ENCODE peak calls at places on chromosomes 3 and 15, in seven cellular contexts. B is non-pigmented ciliary epithelial cell; O is hippocampal formation; A is PC-9; N is stimulated activated CD8-positive, alpha-beta memory T cell treated with anti-CD3 and anti-CD28 coated beads, Interleukin-4, amount 100 ng/mL, for 1 hour; C is aorta; I is astrocyte of the spinal cord. K is an unnamed sample.

GRCh38 chr3:38728008-38728407 is 78.5 kb upstream of the SCN5A start:
- DNase-seq in B (no peak), O (no peak), A (no peak), N (no peak), C (no peak), I (no peak), K (no peak)

GRCh38 chr15:78131295-78132021 is at the start of gene CIB2:
- DNase-seq in B (no peak), O (peak; percentile 14), A (peak; percentile 72), N (peak; percentile 37), C (peak; percentile 91), I (peak; percentile 45), K (peak; percentile 74)

GRCh38 chr3:183132409-183132808 is 30.1 kb downstream of the LAMP3 start:
- DNase-seq in B (no peak), O (no peak), A (no peak), N (no peak), C (no peak), I (no peak), K (no peak)

GRCh38 chr15:47384776-47385175 is 332.5 kb upstream of the SEMA6D start:
- DNase-seq in B (no peak), O (no peak), A (no peak), N (no peak), C (no peak), I (no peak), K (no peak)

GRCh38 chr3:124843496-124843895 is 43.7 kb downstream of the ITGB5 start:
- DNase-seq in B (no peak), O (no peak), A (no peak), N (no peak), C (no peak), I (no peak), K (no peak)

GRCh38 chr3:34258271-34259015 is 460.0 kb downstream of the PDCD6IP start:
- DNase-seq in B (no peak), O (no peak), A (no peak), N (no peak), C (no peak), I (peak; percentile 57), K (no peak)

GRCh38 chr3:170356596-170357175 is 829 bp upstream of the SKIL start:
- DNase-seq in B (no peak), O (peak; percentile 64), A (peak; percentile 96), N (peak; percentile 28), C (peak; percentile 95), I (peak; percentile 83), K (peak; percentile 92)

GRCh38 chr3:15941958-15942357 is 144.2 kb upstream of the ANKRD28 start:
- DNase-seq in B (no peak), O (no peak), A (no peak), N (no peak), C (no peak), I (no peak), K (no peak)

GRCh38 chr3:170572665-170573253 is 13.1 kb downstream of the SLC7A14 start:
- DNase-seq in B (peak; percentile 52), O (no peak), A (peak; percentile 19), N (no peak), C (no peak), I (peak; percentile 74), K (no peak)

GRCh38 chr15:26298010-26298661 is 435.0 kb upstream of the ATP10A start:
- DNase-seq in B (no peak), O (no peak), A (no peak), N (no peak), C (no peak), I (no peak), K (no peak)

K was measured in right lobe of liver.